ENCODE peak calls at places on chromosomes 1 and 21, in seven cellular contexts. D is pancreas; T is iPS DF 6.9; M is mesenchymal stem cell; F is heart left ventricle; V is CD8-positive, alpha-beta T cell; I is prostate gland. O is an unnamed sample.

GRCh38 chr1:17393225-17393624 is 21.2 kb downstream of the PADI6 start:
- DNase-seq in M (no peak), I (no peak), T (no peak), V (no peak), D (no peak), F (no peak), O (no peak)

GRCh38 chr1:231781887-231782286 is 155.3 kb downstream of the DISC1 start:
- DNase-seq in V (no peak), D (no peak), I (no peak), F (no peak), M (no peak), T (no peak), O (no peak)

GRCh38 chr21:43916691-43917514 is 51.9 kb downstream of the AGPAT3 start:
- DNase-seq in M (no peak), I (no peak), D (no peak), V (peak; percentile 87), F (peak; percentile 44), T (no peak), O (no peak)

GRCh38 chr1:10192263-10192662 is 18.1 kb upstream of the KIF1B start:
- DNase-seq in V (no peak), F (no peak), I (no peak), M (no peak), D (no peak), T (no peak), O (no peak)

GRCh38 chr1:6632588-6633514 is 8.2 kb downstream of the THAP3 start:
- DNase-seq in M (no peak), V (no peak), T (no peak), I (no peak), D (no peak), F (no peak), O (no peak)

GRCh38 chr1:1631793-1632420 is at the start of gene MMP23B:
- DNase-seq in V (no peak), M (peak; percentile 50), T (no peak), F (peak; percentile 44), I (no peak), D (no peak), O (no peak)

GRCh38 chr1:225111000-225111399 is 181.5 kb downstream of the DNAH14 start:
- DNase-seq in F (no peak), V (no peak), T (no peak), M (no peak), D (no peak), I (no peak), O (no peak)

GRCh38 chr1:37682334-37682987 is 9.9 kb upstream of the CDCA8 start:
- DNase-seq in T (no peak), F (peak; percentile 47), V (peak; percentile 76), D (peak; percentile 50), M (peak; percentile 72), I (peak; percentile 56), O (peak; percentile 69)

GRCh38 chr1:38589036-38589435 is 270.5 kb downstream of the RRAGC start:
- DNase-seq in F (peak; percentile 56), I (no peak), M (no peak), T (no peak), V (no peak), D (peak; percentile 18), O (no peak)

GRCh38 chr1:91570105-91570448 is 69.4 kb downstream of the CDC7 start:
- DNase-seq in D (no peak), F (no peak), I (no peak), T (no peak), V (no peak), M (no peak), O (no peak)

GRCh38 chr1:16212251-16212961 is at the start of gene ARHGEF19:
- DNase-seq in V (no peak), I (peak; percentile 80), F (no peak), M (no peak), D (peak; percentile 83), T (no peak), O (peak; percentile 66)

GRCh38 chr1:27885114-27885528 is 12.8 kb downstream of the THEMIS2 start:
- DNase-seq in V (no peak), I (no peak), T (no peak), M (no peak), D (no peak), F (no peak), O (no peak)

GRCh38 chr1:151372411-151372934 is at the start of gene SELENBP1:
- DNase-seq in M (peak; percentile 91), T (peak; percentile 39), V (no peak), I (peak; percentile 89), F (peak; percentile 90), D (peak; percentile 94), O (peak; percentile 80)

GRCh38 chr1:230085178-230085515 is 18.1 kb downstream of the GALNT2 start:
- DNase-seq in M (no peak), F (no peak), V (no peak), D (no peak), T (no peak), I (no peak), O (no peak)

GRCh38 chr1:27603320-27603961 is 503 bp downstream of the AHDC1 start:
- DNase-seq in M (no peak), I (peak; percentile 26), T (no peak), D (no peak), V (peak; percentile 46), F (peak; percentile 64), O (no peak)

GRCh38 chr1:39204441-39205081 is at the start of gene MACF1:
- DNase-seq in T (no peak), D (peak; percentile 47), F (peak; percentile 82), M (peak; percentile 99), V (peak; percentile 44), I (peak; percentile 24), O (no peak)

GRCh38 chr1:164675342-164675904 is 116.4 kb downstream of the PBX1 start:
- DNase-seq in F (no peak), D (no peak), I (no peak), M (no peak), V (no peak), T (no peak), O (no peak)

GRCh38 chr1:81498370-81499184 is 302.2 kb upstream of the ADGRL2 start:
- DNase-seq in M (no peak), D (no peak), V (no peak), I (no peak), F (no peak), T (no peak), O (no peak)

GRCh38 chr1:239222999-239223398 is 163.4 kb upstream of the CHRM3 start:
- DNase-seq in I (no peak), F (no peak), T (no peak), D (no peak), V (no peak), M (no peak), O (no peak)
- H3K9me3 ChIP-seq in I (no peaks in the 10 kb centered on the region), F (peaks cover 53% of the 10 kb centered on the region), T (no peaks in the 10 kb centered on the region), D (no peaks in the 10 kb centered on the region), V (no peaks in the 10 kb centered on the region), M (peaks cover 84% of the 10 kb centered on the region), O (peaks cover 15% of the 10 kb centered on the region)

GRCh38 chr1:203969846-203970245 is 103.1 kb upstream of the SOX13 start:
- DNase-seq in I (no peak), T (no peak), M (no peak), F (no peak), V (no peak), D (no peak), O (no peak)
- H3K9me3 ChIP-seq in I (no peaks in the 10 kb centered on the region), T (no peaks in the 10 kb centered on the region), M (peaks cover 47% of the 10 kb centered on the region), F (peaks cover 22% of the 10 kb centered on the region), V (no peaks in the 10 kb centered on the region), D (no peaks in the 10 kb centered on the region), O (peaks cover 28% of the 10 kb centered on the region)

GRCh38 chr1:185062710-185063370 is 17.5 kb downstream of the RNF2 start:
- DNase-seq in V (no peak), M (no peak), D (no peak), I (no peak), T (no peak), F (no peak), O (no peak)

GRCh38 chr1:185063719-185064118 is 18.4 kb downstream of the RNF2 start:
- DNase-seq in D (no peak), I (no peak), M (no peak), F (no peak), V (no peak), T (no peak), O (no peak)

GRCh38 chr1:185068362-185068761 is 23.0 kb downstream of the RNF2 start:
- DNase-seq in T (no peak), M (no peak), I (peak; percentile 48), F (no peak), D (no peak), V (no peak), O (no peak)

GRCh38 chr1:185069202-185069601 is 23.8 kb downstream of the RNF2 start:
- DNase-seq in F (no peak), T (no peak), I (no peak), V (no peak), D (no peak), M (no peak), O (no peak)

GRCh38 chr1:185066181-185066580 is 20.8 kb downstream of the RNF2 start:
- DNase-seq in I (no peak), V (no peak), D (no peak), F (no peak), M (no peak), T (no peak), O (no peak)
- H3K9me3 ChIP-seq in I (no peaks in the 10 kb centered on the region), V (no peaks in the 10 kb centered on the region), D (no peaks in the 10 kb centered on the region), F (peaks cover 5% of the 10 kb centered on the region), M (no peaks in the 10 kb centered on the region), T (no peaks in the 10 kb centered on the region), O (no peaks in the 10 kb centered on the region)

GRCh38 chr1:32404956-32405355 is 10.7 kb upstream of the BSDC1 start:
- DNase-seq in V (no peak), D (no peak), F (no peak), I (no peak), T (no peak), M (no peak), O (no peak)
- H3K9me3 ChIP-seq in V (no peaks in the 10 kb centered on the region), D (no peaks in the 10 kb centered on the region), F (no peaks in the 10 kb centered on the region), I (no peaks in the 10 kb centered on the region), T (no peaks in the 10 kb centered on the region), M (no peaks in the 10 kb centered on the region), O (no peaks in the 10 kb centered on the region)

GRCh38 chr1:152884506-152884905 is 6.4 kb downstream of the SMCP start:
- DNase-seq in F (no peak), M (no peak), T (no peak), V (no peak), D (no peak), I (no peak), O (no peak)

GRCh38 chr1:152884966-152885624 is 7.0 kb downstream of the SMCP start:
- DNase-seq in T (no peak), V (no peak), D (no peak), F (no peak), I (no peak), M (no peak), O (no peak)

GRCh38 chr1:152886758-152887409 is 8.8 kb downstream of the SMCP start:
- DNase-seq in D (no peak), V (no peak), F (no peak), I (no peak), T (no peak), M (no peak), O (no peak)

GRCh38 chr1:152886090-152886489 is 8.0 kb downstream of the SMCP start:
- DNase-seq in V (no peak), T (no peak), I (no peak), D (no peak), F (no peak), M (no peak), O (no peak)

GRCh38 chr1:152884085-152884484 is 6.0 kb downstream of the SMCP start:
- DNase-seq in T (no peak), M (no peak), V (no peak), D (no peak), I (no peak), F (no peak), O (no peak)
- H3K9me3 ChIP-seq in T (no peaks in the 10 kb centered on the region), M (no peaks in the 10 kb centered on the region), V (no peaks in the 10 kb centered on the region), D (no peaks in the 10 kb centered on the region), I (no peaks in the 10 kb centered on the region), F (no peaks in the 10 kb centered on the region), O (no peaks in the 10 kb centered on the region)

O was measured in Caco-2.